ENCODE peak calls at places on chromosomes 3 and 15, in four cellular contexts. One of them, this sample, is unnamed.

GRCh38 chr3:64462203-64463120 is 225.3 kb downstream of the ADAMTS9 start:
- DNase-seq in neural crest cell: no peak
- DNase-seq in ovary: no peak
- DNase-seq in neural progenitor cell: no peak
- DNase-seq in this sample: no peak

GRCh38 chr15:90071220-90071807 is 31.0 kb downstream of the IDH2 start:
- DNase-seq in neural progenitor cell: peak
- DNase-seq in ovary: peak
- DNase-seq in neural crest cell: peak
- DNase-seq in this sample: peak

GRCh38 chr3:100042577-100042981 is 71.7 kb downstream of the FILIP1L start:
- DNase-seq in neural crest cell: no peak
- DNase-seq in neural progenitor cell: no peak
- DNase-seq in ovary: no peak
- DNase-seq in this sample: no peak

GRCh38 chr15:59222906-59223579 is 16.4 kb downstream of the LDHAL6B start:
- DNase-seq in neural progenitor cell: no peak
- DNase-seq in ovary: no peak
- DNase-seq in neural crest cell: no peak
- DNase-seq in this sample: no peak

GRCh38 chr15:98823012-98823458 is 174.7 kb downstream of the IGF1R start:
- DNase-seq in neural progenitor cell: peak
- DNase-seq in neural crest cell: no peak
- DNase-seq in ovary: no peak
- DNase-seq in this sample: no peak

GRCh38 chr3:133872161-133872560 is 23.5 kb downstream of the RAB6B start:
- DNase-seq in neural crest cell: no peak
- DNase-seq in ovary: no peak
- DNase-seq in neural progenitor cell: no peak
- DNase-seq in this sample: no peak

GRCh38 chr3:30302027-30302426 is 304.4 kb upstream of the TGFBR2 start:
- DNase-seq in ovary: no peak
- DNase-seq in neural progenitor cell: no peak
- DNase-seq in neural crest cell: no peak
- DNase-seq in this sample: peak

GRCh38 chr3:172021859-172022258 is 17.5 kb upstream of the FNDC3B start:
- DNase-seq in neural progenitor cell: no peak
- DNase-seq in ovary: no peak
- DNase-seq in neural crest cell: no peak
- DNase-seq in this sample: no peak

GRCh38 chr15:26082069-26082832 is 219.1 kb upstream of the ATP10A start:
- DNase-seq in neural progenitor cell: peak
- DNase-seq in neural crest cell: peak
- DNase-seq in ovary: peak
- DNase-seq in this sample: peak

GRCh38 chr3:156702367-156702766 is 28.0 kb downstream of the TIPARP start:
- DNase-seq in neural crest cell: no peak
- DNase-seq in ovary: no peak
- DNase-seq in neural progenitor cell: no peak
- DNase-seq in this sample: no peak

GRCh38 chr3:4413467-4413866 is 53.6 kb downstream of the SUMF1 start:
- DNase-seq in neural progenitor cell: no peak
- DNase-seq in ovary: no peak
- DNase-seq in neural crest cell: no peak
- DNase-seq in this sample: no peak

GRCh38 chr15:78082106-78082742 is 4.7 kb upstream of the TBC1D2B start:
- DNase-seq in neural crest cell: no peak
- DNase-seq in neural progenitor cell: no peak
- DNase-seq in ovary: no peak
- DNase-seq in this sample: peak

GRCh38 chr15:35486296-35486695 is 59.7 kb downstream of the DPH6 start:
- DNase-seq in neural progenitor cell: no peak
- DNase-seq in ovary: no peak
- DNase-seq in neural crest cell: no peak
- DNase-seq in this sample: no peak

GRCh38 chr3:124780767-124781485 is 50.7 kb downstream of the UMPS start:
- DNase-seq in neural crest cell: no peak
- DNase-seq in neural progenitor cell: peak
- DNase-seq in ovary: peak
- DNase-seq in this sample: no peak

GRCh38 chr15:40523611-40524010 is 41.2 kb downstream of the CCDC32 start:
- DNase-seq in neural progenitor cell: no peak
- DNase-seq in ovary: no peak
- DNase-seq in neural crest cell: no peak
- DNase-seq in this sample: no peak
- TF ChIP-seq CTCF in neural progenitor cell: no peak
- TF ChIP-seq CTCF in ovary: no peak
- TF ChIP-seq CTCF in neural crest cell: no peak
- TF ChIP-seq CTCF in this sample: no peak

DNA sequence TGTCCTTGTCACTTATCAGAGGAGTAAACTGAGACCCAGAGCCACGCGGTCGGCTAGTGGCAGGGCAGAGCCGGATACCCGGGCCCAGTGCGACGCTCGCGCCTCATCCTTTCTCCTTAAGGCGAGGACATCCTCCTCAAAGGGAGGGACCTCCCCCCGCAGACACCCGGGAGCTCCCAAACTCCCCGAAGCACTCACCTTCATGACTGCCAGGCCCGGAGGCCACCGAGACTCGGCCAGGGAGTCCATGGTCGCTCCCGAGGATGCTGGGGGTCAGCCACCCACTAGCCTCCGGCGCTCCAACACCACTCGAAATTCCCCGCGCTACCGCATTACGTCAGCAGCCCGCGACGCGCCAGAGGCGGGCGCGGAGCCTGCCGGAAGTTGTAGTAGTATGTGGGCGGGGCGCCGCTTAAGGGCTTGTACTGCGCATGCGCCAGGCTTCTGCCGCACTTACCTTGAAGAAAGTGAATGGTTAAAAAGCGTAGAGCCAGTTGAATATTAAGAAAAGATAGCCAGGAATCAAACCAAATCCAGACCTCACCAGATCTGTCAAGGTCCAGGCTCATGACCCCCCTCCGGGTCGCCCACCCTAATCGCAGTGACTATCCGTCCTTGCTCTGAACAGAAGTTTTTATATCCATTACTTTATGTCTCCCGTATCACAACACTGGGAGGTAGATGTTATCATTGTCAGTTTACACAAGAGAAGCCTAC is at the start of gene RAD18:
- DNase-seq in neural progenitor cell: peak
- DNase-seq in ovary: peak
- DNase-seq in neural crest cell: peak
- DNase-seq in this sample: peak
- TF ChIP-seq CTCF in neural progenitor cell: no peak
- TF ChIP-seq CTCF in ovary: no peak
- TF ChIP-seq CTCF in neural crest cell: no peak
- TF ChIP-seq CTCF in this sample: no peak

DNA sequence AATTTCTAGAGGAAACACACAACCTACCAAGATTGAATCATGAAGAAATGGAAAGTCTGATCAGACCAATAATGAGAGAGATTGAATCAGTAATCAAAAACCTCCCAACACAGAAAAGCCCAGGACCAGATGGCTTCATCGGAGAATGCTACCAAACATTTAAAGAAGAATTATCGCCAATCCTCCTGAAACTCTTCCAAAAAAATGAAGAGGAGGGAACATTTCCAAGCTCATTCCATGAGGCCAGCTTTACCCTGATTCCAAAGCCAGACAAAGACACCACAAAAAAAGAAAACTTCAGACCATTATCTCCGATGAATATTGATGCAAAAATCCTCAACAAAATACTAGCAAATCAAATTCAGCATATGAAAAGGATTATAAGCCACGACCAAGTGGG is 94.1 kb downstream of the SENP2 start:
- DNase-seq in ovary: no peak
- DNase-seq in neural progenitor cell: no peak
- DNase-seq in neural crest cell: no peak
- DNase-seq in this sample: no peak
- TF ChIP-seq CTCF in ovary: no peak
- TF ChIP-seq CTCF in neural progenitor cell: no peak
- TF ChIP-seq CTCF in neural crest cell: no peak
- TF ChIP-seq CTCF in this sample: no peak

GRCh38 chr3:127680790-127681189 is 8.0 kb downstream of the ABTB1 start:
- DNase-seq in ovary: peak
- DNase-seq in neural progenitor cell: no peak
- DNase-seq in neural crest cell: no peak
- DNase-seq in this sample: no peak

GRCh38 chr3:127680146-127680661 is 7.5 kb downstream of the ABTB1 start:
- DNase-seq in neural crest cell: no peak
- DNase-seq in ovary: peak
- DNase-seq in neural progenitor cell: no peak
- DNase-seq in this sample: no peak

GRCh38 chr3:127678611-127679533 is 6.1 kb downstream of the ABTB1 start:
- DNase-seq in ovary: peak
- DNase-seq in neural crest cell: no peak
- DNase-seq in neural progenitor cell: no peak
- DNase-seq in this sample: no peak

GRCh38 chr3:127678315-127678599 is 5.5 kb downstream of the ABTB1 start:
- DNase-seq in neural crest cell: no peak
- DNase-seq in neural progenitor cell: no peak
- DNase-seq in ovary: no peak
- DNase-seq in this sample: no peak

GRCh38 chr3:127679534-127680145 is 6.9 kb downstream of the ABTB1 start:
- DNase-seq in neural progenitor cell: peak
- DNase-seq in ovary: peak
- DNase-seq in neural crest cell: no peak
- DNase-seq in this sample: no peak
- TF ChIP-seq CTCF in neural progenitor cell: peak
- TF ChIP-seq CTCF in ovary: no peak
- TF ChIP-seq CTCF in neural crest cell: no peak
- TF ChIP-seq CTCF in this sample: no peak

GRCh38 chr15:92385096-92385495 is 8.6 kb upstream of the ST8SIA2 start:
- DNase-seq in ovary: no peak
- DNase-seq in neural progenitor cell: no peak
- DNase-seq in neural crest cell: no peak
- DNase-seq in this sample: no peak

GRCh38 chr15:92384391-92384790 is 9.3 kb upstream of the ST8SIA2 start:
- DNase-seq in neural progenitor cell: peak
- DNase-seq in ovary: no peak
- DNase-seq in neural crest cell: no peak
- DNase-seq in this sample: no peak

GRCh38 chr15:92383528-92384326 is 10.0 kb upstream of the ST8SIA2 start:
- DNase-seq in ovary: no peak
- DNase-seq in neural crest cell: peak
- DNase-seq in neural progenitor cell: peak
- DNase-seq in this sample: peak
- TF ChIP-seq CTCF in ovary: no peak
- TF ChIP-seq CTCF in neural crest cell: peak
- TF ChIP-seq CTCF in neural progenitor cell: peak
- TF ChIP-seq CTCF in this sample: peak